ENCODE peak calls at places on chromosomes 12 and 14, in four cellular contexts. X, E, W and C are unnamed samples.

GRCh38 chr14:54356172-54356571 is 40.6 kb upstream of the CDKN3 start:
- DNase-seq in X (no peak), E (no peak), W (no peak), C (no peak)

GRCh38 chr12:32988982-32989381 is 92.4 kb upstream of the PKP2 start:
- DNase-seq in X (no peak), E (no peak), W (no peak), C (no peak)

GRCh38 chr14:32073537-32074189 is 3.4 kb upstream of the ARHGAP5 start:
- DNase-seq in X (peak; percentile 62), E (peak; percentile 95), W (peak; percentile 46), C (no peak)

GRCh38 chr14:75861161-75861621 is 120.6 kb downstream of the TGFB3 start:
- DNase-seq in X (no peak), E (peak; percentile 73), W (no peak), C (no peak)

GRCh38 chr12:93766802-93767523 is 89.8 kb downstream of the CRADD start:
- DNase-seq in X (peak; percentile 49), E (peak; percentile 88), W (peak; percentile 60), C (no peak)

GRCh38 chr14:95335071-95335470 is 15.4 kb upstream of the CLMN start:
- DNase-seq in X (no peak), E (no peak), W (no peak), C (no peak)

GRCh38 chr14:105944632-105945610 is 418.5 kb downstream of the TMEM121 start:
- DNase-seq in X (peak; percentile 51), E (no peak), W (peak; percentile 39), C (peak; percentile 63)

GRCh38 chr12:131979606-131980005 is 29.9 kb downstream of the EP400 start:
- DNase-seq in X (no peak), E (no peak), W (no peak), C (no peak)

GRCh38 chr12:39824505-39825198 is 205.0 kb upstream of the ABCD2 start:
- DNase-seq in X (no peak), E (peak; percentile 46), W (no peak), C (no peak)

GRCh38 chr14:73942180-73942579 is 7.7 kb downstream of the FAM161B start:
- DNase-seq in X (no peak), E (no peak), W (no peak), C (no peak)

GRCh38 chr12:47802312-47802711 is 17.4 kb downstream of the HDAC7 start:
- DNase-seq in X (no peak), E (no peak), W (no peak), C (no peak)

GRCh38 chr12:89918172-89918880 is 209.7 kb upstream of the ATP2B1 start:
- DNase-seq in X (no peak), E (no peak), W (no peak), C (no peak)

GRCh38 chr12:121089031-121089812 is 43.5 kb upstream of the P2RX7 start:
- DNase-seq in X (peak; percentile 54), E (no peak), W (no peak), C (no peak)

GRCh38 chr12:115149685-115150378 is 465.9 kb upstream of the TBX3 start:
- DNase-seq in X (no peak), E (peak; percentile 78), W (no peak), C (no peak)

GRCh38 chr12:9707864-9708808 is 24.8 kb downstream of the CLECL1 start:
- DNase-seq in X (peak; percentile 52), E (peak; percentile 85), W (peak; percentile 39), C (peak; percentile 50)

GRCh38 chr12:48816148-48816854 is 2.0 kb upstream of the CACNB3 start:
- DNase-seq in X (no peak), E (peak; percentile 30), W (no peak), C (no peak)

GRCh38 chr12:6358886-6359285 is 16.5 kb downstream of the SCNN1A start:
- DNase-seq in X (no peak), E (no peak), W (no peak), C (no peak)

GRCh38 chr12:112422531-112422930 is 3.8 kb downstream of the PTPN11 start:
- DNase-seq in X (no peak), E (peak; percentile 14), W (no peak), C (no peak)

GRCh38 chr14:86639146-86639545 is 1109.2 kb downstream of the FLRT2 start:
- DNase-seq in X (no peak), E (peak; percentile 47), W (no peak), C (no peak)

GRCh38 chr14:94541234-94541975 is 19.8 kb upstream of the SERPINA4 start:
- DNase-seq in X (no peak), E (peak; percentile 6), W (no peak), C (no peak)

GRCh38 chr12:28097221-28097620 is 93.0 kb upstream of the CCDC91 start:
- DNase-seq in X (no peak), E (no peak), W (no peak), C (no peak)

GRCh38 chr12:5964913-5965900 is 20.1 kb upstream of the ANO2 start:
- DNase-seq in X (no peak), E (no peak), W (no peak), C (no peak)

GRCh38 chr12:3882896-3883564 is 9.8 kb upstream of the PARP11 start:
- DNase-seq in X (no peak), E (no peak), W (no peak), C (no peak)

GRCh38 chr12:109820921-109821381 is 12.2 kb downstream of the TRPV4 start:
- DNase-seq in X (no peak), E (no peak), W (no peak), C (no peak)

GRCh38 chr12:111268738-111269572 is 99.9 kb downstream of the PHETA1 start:
- DNase-seq in X (no peak), E (peak; percentile 3), W (no peak), C (no peak)

GRCh38 chr12:77120156-77120555 is 54.8 kb upstream of the E2F7 start:
- DNase-seq in X (no peak), E (peak; percentile 23), W (no peak), C (no peak)

GRCh38 chr14:57013987-57014386 is 203.7 kb upstream of the OTX2 start:
- DNase-seq in X (no peak), E (no peak), W (no peak), C (no peak)

GRCh38 chr14:102219316-102219715 is 79.6 kb downstream of the WDR20 start:
- DNase-seq in X (no peak), E (no peak), W (no peak), C (no peak)
- H3K4me1 ChIP-seq in X (no peaks in the 10 kb centered on the region), E (peaks cover 27% of the 10 kb centered on the region), W (peaks cover 51% of the 10 kb centered on the region), C (no peaks in the 10 kb centered on the region)

DNA sequence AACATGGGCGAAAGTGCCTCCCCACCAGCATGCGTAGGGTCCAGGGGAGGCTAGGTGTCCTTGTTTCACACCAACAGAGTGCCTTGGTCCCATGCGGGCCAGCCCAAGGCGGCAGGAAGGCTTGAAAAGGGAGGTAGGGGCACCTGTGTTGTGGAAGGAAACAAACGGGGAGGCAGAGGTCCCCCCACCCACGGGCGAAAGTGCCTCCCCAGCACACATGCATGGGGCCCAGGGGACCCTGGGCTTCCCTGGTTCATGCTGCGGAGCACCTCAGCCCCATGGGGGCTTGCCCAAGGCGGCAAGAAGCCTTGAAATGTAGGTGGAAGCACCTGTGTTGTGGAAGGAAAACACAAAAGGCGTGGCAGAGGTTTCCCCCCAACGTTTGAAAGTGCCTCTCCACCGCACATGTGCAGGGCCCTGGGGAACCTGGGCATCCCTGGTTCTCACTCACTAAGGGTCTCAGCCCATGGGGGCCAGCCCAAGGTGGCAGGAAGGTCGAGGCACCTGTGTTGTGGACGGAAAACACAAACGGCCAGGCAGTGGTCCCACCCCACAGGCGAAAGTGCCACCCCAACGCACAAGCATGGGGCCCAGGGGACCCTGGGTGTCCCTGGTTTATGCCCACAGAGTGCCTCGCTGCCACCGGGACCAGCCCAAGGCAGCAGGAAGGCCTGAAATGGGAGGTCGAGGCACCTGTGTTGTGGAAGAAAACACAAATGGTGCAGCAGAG is 374.7 kb downstream of the ALG10 start:
- DNase-seq in X (peak; percentile 3), E (no peak), W (peak; percentile 2), C (peak; percentile 3)
- H3K9me3 ChIP-seq in X (no peaks in the 10 kb centered on the region), E (no peaks in the 10 kb centered on the region), W (no peaks in the 10 kb centered on the region), C (peaks cover 10% of the 10 kb centered on the region)

DNA sequence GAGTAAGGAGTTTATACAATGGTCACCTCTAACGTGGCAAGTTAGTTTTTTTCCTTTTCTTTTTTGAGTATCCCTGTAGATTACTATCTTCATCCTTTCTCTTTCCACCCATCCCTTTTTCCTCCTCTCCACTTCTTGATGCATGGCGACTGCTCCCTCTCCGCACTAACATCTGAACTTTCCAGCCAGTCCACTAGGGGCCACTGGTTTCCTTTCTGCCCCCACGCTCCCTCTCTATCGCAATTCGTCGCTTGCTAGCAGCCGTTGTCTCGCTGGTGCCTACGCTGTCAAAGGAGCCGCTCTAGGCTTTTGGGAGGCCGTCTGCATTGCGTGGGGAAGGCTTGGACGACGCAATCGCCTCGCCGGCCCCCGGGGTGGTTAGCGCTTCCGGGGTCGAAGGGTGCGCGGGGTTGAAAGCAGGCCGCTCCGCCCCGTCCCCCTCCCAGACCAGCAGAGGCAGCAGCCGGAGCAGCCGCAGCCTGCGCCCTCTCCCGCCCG is at the start of gene PCBP2:
- DNase-seq in X (peak; percentile 99), E (peak; percentile 100), W (peak; percentile 99), C (peak; percentile 99)
- H3K4me3 ChIP-seq in X (peak within 1 kb of the TSS; percentile 78), E (peak within 1 kb of the TSS; percentile 88), W (peak within 1 kb of the TSS; percentile 76), C (peak within 1 kb of the TSS; percentile 90)

DNA sequence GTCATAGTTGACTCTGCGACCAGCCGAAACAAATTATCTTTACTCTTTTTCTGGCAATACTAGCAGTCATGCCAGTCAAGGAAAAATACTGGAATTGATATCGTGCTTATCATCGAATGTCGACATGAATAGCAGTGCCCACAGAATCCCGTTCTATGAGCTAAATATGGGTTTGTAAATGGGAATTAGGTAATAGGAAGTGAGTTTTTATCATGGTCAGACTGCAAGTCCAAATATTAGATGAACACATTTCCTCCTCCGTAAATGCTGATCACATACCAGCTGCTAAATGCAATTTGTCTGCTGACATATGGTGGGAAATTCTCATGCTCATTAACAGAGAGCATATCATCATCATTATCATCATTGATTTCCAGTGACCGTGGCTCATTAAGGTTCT is 998.8 kb upstream of the TMEM132C start:
- DNase-seq in X (no peak), E (no peak), W (no peak), C (no peak)
- H3K4me1 ChIP-seq in X (no peaks in the 10 kb centered on the region), E (peaks cover 20% of the 10 kb centered on the region), W (no peaks in the 10 kb centered on the region), C (no peaks in the 10 kb centered on the region)

GRCh38 chr14:29035129-29035528 is 268.5 kb downstream of the FOXG1 start:
- DNase-seq in X (no peak), E (no peak), W (no peak), C (no peak)

GRCh38 chr14:29042546-29042945 is 276.0 kb downstream of the FOXG1 start:
- DNase-seq in X (no peak), E (no peak), W (no peak), C (no peak)

GRCh38 chr14:29039171-29039570 is 272.6 kb downstream of the FOXG1 start:
- DNase-seq in X (no peak), E (peak; percentile 30), W (no peak), C (no peak)

DNA sequence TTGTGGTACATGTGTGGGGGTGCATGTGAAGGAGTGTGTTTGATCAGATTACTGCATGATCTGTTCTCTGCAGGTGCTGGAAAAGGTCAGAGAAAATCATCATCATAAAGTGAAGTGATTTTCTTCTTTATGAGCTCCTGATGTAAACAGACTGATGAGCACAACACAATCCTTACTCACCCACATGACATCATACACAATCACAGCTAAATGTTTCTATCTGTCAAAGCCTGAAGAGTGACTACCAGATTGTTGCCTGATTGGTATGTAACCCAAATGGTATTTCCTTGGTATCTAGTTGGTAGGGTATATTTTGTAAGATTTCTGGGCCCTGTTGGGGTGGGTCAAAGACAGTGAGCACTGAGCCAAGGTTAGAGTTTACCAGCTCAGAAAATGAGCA is 270.8 kb downstream of the FOXG1 start:
- DNase-seq in X (no peak), E (no peak), W (no peak), C (no peak)
- H3K9me3 ChIP-seq in X (no peaks in the 10 kb centered on the region), E (no peaks in the 10 kb centered on the region), W (no peaks in the 10 kb centered on the region), C (no peaks in the 10 kb centered on the region)

GRCh38 chr14:99245541-99246511 is 26.2 kb downstream of the BCL11B start:
- DNase-seq in X (no peak), E (no peak), W (no peak), C (no peak)
- H3K4me3 ChIP-seq in X (no peak overlapping the region), E (no peak overlapping the region), W (peak overlapping the region; percentile 1), C (peak overlapping the region; percentile 1)

GRCh38 chr14:21669284-21669683 is 4.3 kb downstream of the OR4E1 start:
- DNase-seq in X (no peak), E (no peak), W (no peak), C (no peak)
- H3K4me1 ChIP-seq in X (no peaks in the 10 kb centered on the region), E (no peaks in the 10 kb centered on the region), W (no peaks in the 10 kb centered on the region), C (no peaks in the 10 kb centered on the region)